ENCODE peak calls at places on chromosomes 11 and 22, in seven cellular contexts. C is erythroblast, O is ELR, F is KBM-7, V is progenitor cell of endocrine pancreas, W is activated T-cell treated with anti-CD3 and anti-CD28 coated beads for 24 hours, T is putamen. U is an unnamed sample.

GRCh38 chr11:79055866-79056632 is 384.8 kb downstream of the TENM4 start:
- DNase-seq in C (no peak), O (no peak), F (no peak), V (no peak), W (no peak), T (no peak), U (no peak)

GRCh38 chr22:22463855-22464540 is 44.5 kb downstream of the ZNF280B start:
- DNase-seq in C (peak; percentile 61), O (peak; percentile 63), F (peak; percentile 76), V (peak; percentile 58), W (peak; percentile 44), T (peak; percentile 45), U (peak; percentile 18)

GRCh38 chr22:46052331-46052771 is 75.4 kb upstream of the WNT7B start:
- DNase-seq in C (no peak), O (no peak), F (no peak), V (no peak), W (no peak), T (no peak), U (no peak)

GRCh38 chr11:110123003-110123402 is 29.8 kb downstream of the ZC3H12C start:
- DNase-seq in C (no peak), O (peak; percentile 37), F (no peak), V (no peak), W (no peak), T (no peak), U (no peak)

GRCh38 chr11:73320786-73321325 is 12.8 kb downstream of the ARHGEF17 start:
- DNase-seq in C (no peak), O (no peak), F (no peak), V (no peak), W (no peak), T (no peak), U (no peak)

GRCh38 chr11:102491969-102492368 is 38.6 kb downstream of the MMP7 start:
- DNase-seq in C (no peak), O (no peak), F (no peak), V (no peak), W (no peak), T (no peak), U (no peak)

GRCh38 chr11:73055002-73055401 is 87.1 kb downstream of the FCHSD2 start:
- DNase-seq in C (no peak), O (no peak), F (no peak), V (no peak), W (no peak), T (no peak), U (no peak)

GRCh38 chr11:6617315-6617781 is 1.9 kb downstream of the TPP1 start:
- DNase-seq in C (no peak), O (peak; percentile 81), F (no peak), V (no peak), W (no peak), T (no peak), U (no peak)

GRCh38 chr11:59918494-59918893 is 19.7 kb upstream of the OOSP1 start:
- DNase-seq in C (no peak), O (peak; percentile 66), F (no peak), V (no peak), W (no peak), T (no peak), U (no peak)

GRCh38 chr22:47627561-47628253 is 865.3 kb downstream of the TBC1D22A start:
- DNase-seq in C (no peak), O (no peak), F (no peak), V (no peak), W (no peak), T (peak; percentile 44), U (no peak)

GRCh38 chr11:110490886-110491285 is 61.1 kb downstream of the FDX1 start:
- DNase-seq in C (no peak), O (peak; percentile 58), F (no peak), V (no peak), W (no peak), T (no peak), U (no peak)

GRCh38 chr11:70335511-70335910 is 62.8 kb upstream of the CTTN start:
- DNase-seq in C (peak; percentile 90), O (no peak), F (no peak), V (no peak), W (no peak), T (no peak), U (no peak)

GRCh38 chr11:122743949-122744876 is 88.7 kb downstream of the UBASH3B start:
- DNase-seq in C (no peak), O (no peak), F (peak; percentile 97), V (no peak), W (peak; percentile 81), T (no peak), U (no peak)

U was measured in 8988T.